ENCODE peak calls at places on chromosomes 1 and 21, in four cellular contexts. P, U, K and C are unnamed samples.

GRCh38 chr1:55937840-55938375 is 641.5 kb downstream of the PLPP3 start:
- DNase-seq in K (no peak), U (no peak), P (no peak), C (no peak)

GRCh38 chr1:90201467-90202358 is 206.8 kb downstream of the ZNF326 start:
- DNase-seq in K (no peak), P (no peak), U (peak), C (no peak)

GRCh38 chr1:15426492-15427279 is 11.6 kb upstream of the CTRC start:
- DNase-seq in P (no peak), K (no peak), U (peak), C (no peak)

GRCh38 chr1:30725450-30726095 is 2.2 kb upstream of the MATN1 start:
- DNase-seq in U (no peak), K (no peak), P (no peak), C (no peak)

GRCh38 chr1:160407819-160408801 is 7.7 kb downstream of the VANGL2 start:
- DNase-seq in P (no peak), K (no peak), U (no peak), C (no peak)

GRCh38 chr1:234582626-234583354 is 27.2 kb downstream of the IRF2BP2 start:
- DNase-seq in P (peak), K (no peak), U (no peak), C (no peak)

GRCh38 chr1:10867914-10868598 is 71.6 kb upstream of the CASZ1 start:
- DNase-seq in K (no peak), U (peak), P (no peak), C (no peak)

GRCh38 chr1:150579110-150579954 is at the start of gene MCL1:
- DNase-seq in P (peak), U (peak), K (peak), C (peak)

GRCh38 chr1:23210963-23211362 is 6.3 kb downstream of the HTR1D start:
- DNase-seq in P (no peak), U (no peak), K (no peak), C (no peak)

GRCh38 chr1:78114034-78114956 is 68.5 kb downstream of the GIPC2 start:
- DNase-seq in K (peak), P (no peak), U (peak), C (no peak)

GRCh38 chr1:7379445-7379971 is 391.6 kb upstream of the VAMP3 start:
- DNase-seq in K (no peak), U (peak), P (peak), C (no peak)
- TF ChIP-seq CTCF in K (no peak), U (no peak), P (no peak), C (no peak)

DNA sequence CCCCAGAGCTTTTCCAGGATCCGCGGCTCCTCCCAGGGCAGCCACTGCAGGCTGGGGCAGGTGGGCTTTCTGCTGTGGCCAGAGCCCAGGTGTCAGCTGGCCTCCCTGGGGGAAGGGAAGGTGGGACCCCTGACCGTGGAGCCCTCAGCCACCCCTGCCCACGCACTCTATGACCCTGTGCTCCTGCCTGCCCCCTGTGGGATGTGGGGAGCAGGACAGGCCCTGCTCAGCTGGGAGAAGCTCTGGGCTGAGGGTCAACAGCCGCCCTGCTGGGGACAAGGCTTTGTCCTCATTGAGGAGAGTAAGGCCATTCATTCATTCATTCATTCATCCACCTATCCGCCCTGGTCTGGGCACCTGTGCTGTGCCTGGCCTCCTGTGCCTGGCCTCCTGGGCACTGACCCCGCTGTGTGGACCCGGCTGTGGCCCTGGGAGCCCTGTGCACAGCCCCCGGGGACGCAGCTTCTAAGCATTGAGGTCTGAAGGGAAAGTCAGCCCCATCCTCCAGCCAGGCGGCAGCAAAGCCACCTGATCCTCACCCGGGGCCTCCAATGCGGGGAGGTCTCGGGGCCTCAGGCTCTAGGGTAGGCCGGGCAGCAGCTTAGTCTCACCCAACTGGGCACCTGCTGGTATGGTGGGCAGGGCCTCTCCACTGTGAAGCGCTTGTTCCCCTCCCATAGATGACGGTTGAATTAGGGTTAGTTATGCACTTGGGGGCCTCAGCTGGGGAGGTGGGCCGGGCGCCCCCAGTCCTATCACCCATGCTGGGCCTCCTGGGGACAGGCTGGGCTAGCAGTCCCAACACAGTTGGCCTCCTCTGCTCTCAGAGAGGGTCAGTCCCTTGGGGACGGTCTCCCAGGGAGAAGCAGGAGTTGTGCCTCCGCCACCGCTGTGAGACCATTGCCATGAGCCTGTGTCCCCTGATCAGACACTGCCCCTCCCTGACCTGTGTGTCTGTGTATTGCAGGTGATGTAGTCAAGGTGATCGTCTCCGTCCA is 6.0 kb downstream of the TNFRSF14 start:
- DNase-seq in U (no peak), P (no peak), K (no peak), C (peak)
- TF ChIP-seq CTCF in U (peak), P (peak), K (peak), C (peak)

GRCh38 chr1:204093421-204093717 is 20.5 kb downstream of the SOX13 start:
- DNase-seq in P (no peak), U (no peak), K (no peak), C (no peak)

GRCh38 chr1:204095248-204095640 is 22.3 kb downstream of the SOX13 start:
- DNase-seq in U (no peak), P (no peak), K (no peak), C (no peak)

GRCh38 chr1:204092632-204093420 is 19.9 kb downstream of the SOX13 start:
- DNase-seq in U (no peak), K (no peak), P (no peak), C (no peak)

GRCh38 chr1:204093756-204094155 is 20.8 kb downstream of the SOX13 start:
- DNase-seq in U (no peak), P (no peak), K (no peak), C (no peak)

GRCh38 chr1:204094262-204095247 is 21.6 kb downstream of the SOX13 start:
- DNase-seq in U (peak), K (no peak), P (no peak), C (no peak)
- TF ChIP-seq CTCF in U (no peak), K (no peak), P (no peak), C (no peak)

DNA sequence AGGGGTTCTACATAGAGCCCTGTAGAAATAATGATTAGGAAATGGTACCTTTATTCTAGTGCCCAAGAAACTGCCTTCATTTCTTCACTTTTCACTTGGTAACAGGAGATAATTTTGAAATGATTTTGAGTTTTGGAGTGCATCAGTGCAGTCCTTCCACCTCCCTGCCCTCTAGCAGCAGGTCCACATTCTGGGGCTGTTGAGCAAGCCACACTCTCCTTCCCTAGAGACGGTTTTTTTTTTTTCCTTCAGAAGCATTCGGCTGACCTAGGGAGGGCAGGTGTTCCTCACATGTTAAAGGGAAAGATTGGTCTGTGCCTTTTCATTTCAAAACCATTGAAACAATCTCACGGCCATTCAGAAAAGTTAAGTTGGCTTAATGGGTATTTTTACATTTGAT is 39.8 kb downstream of the SLC37A1 start:
- DNase-seq in U (no peak), P (no peak), K (no peak), C (no peak)
- TF ChIP-seq CTCF in U (no peak), P (no peak), K (no peak), C (no peak)

GRCh38 chr1:113963281-113963906 is 15.9 kb upstream of the OLFML3 start:
- DNase-seq in P (no peak), U (no peak), K (no peak), C (no peak)
- TF ChIP-seq CTCF in P (peak), U (peak), K (peak), C (no peak)

GRCh38 chr21:31008355-31008754 is 29.9 kb downstream of the KRTAP19-8 start:
- DNase-seq in U (no peak), P (no peak), K (no peak), C (no peak)

GRCh38 chr21:31005019-31005418 is 33.3 kb downstream of the KRTAP19-8 start:
- DNase-seq in P (no peak), U (no peak), K (no peak), C (no peak)
- TF ChIP-seq CTCF in P (no peak), U (no peak), K (no peak), C (no peak)